ENCODE peak calls at places on chromosomes 16 and 17, in nine cellular contexts. One of them, this sample, is unnamed.

GRCh38 chr17:77117415-77117814 is 23.4 kb upstream of the SEC14L1 start:
- DNase-seq in activated CD8-positive, alpha-beta T cell treated with anti-CD3 and anti-CD28 coated beads, Interleukin-2, amount 10 ng/mL, durations not matched to agents 7 days and 5 days: no peak
- DNase-seq in CD8-positive, alpha-beta memory T cell: no peak
- DNase-seq in CD4-positive, alpha-beta memory T cell: no peak
- DNase-seq in cardiac muscle cell: no peak
- DNase-seq in hepatic stellate cell: no peak
- DNase-seq in nephron progenitor cell: no peak
- DNase-seq in stimulated activated naive CD8-positive, alpha-beta T cell treated with anti-CD3 and anti-CD28 coated beads, Interleukin-15, Interleukin-2, amounts not matched to agents 100 U/mL and 50 U/mL, for 24 hours: no peak
- DNase-seq in left cardiac atrium: no peak
- DNase-seq in this sample: no peak

GRCh38 chr16:21172650-21173049 is 14.2 kb downstream of the LDAF1 start:
- DNase-seq in cardiac muscle cell: no peak
- DNase-seq in stimulated activated naive CD8-positive, alpha-beta T cell treated with anti-CD3 and anti-CD28 coated beads, Interleukin-15, Interleukin-2, amounts not matched to agents 100 U/mL and 50 U/mL, for 24 hours: no peak
- DNase-seq in hepatic stellate cell: no peak
- DNase-seq in CD8-positive, alpha-beta memory T cell: no peak
- DNase-seq in activated CD8-positive, alpha-beta T cell treated with anti-CD3 and anti-CD28 coated beads, Interleukin-2, amount 10 ng/mL, durations not matched to agents 7 days and 5 days: no peak
- DNase-seq in left cardiac atrium: no peak
- DNase-seq in nephron progenitor cell: no peak
- DNase-seq in CD4-positive, alpha-beta memory T cell: no peak
- DNase-seq in this sample: no peak

GRCh38 chr17:79617740-79618382 is 7.0 kb upstream of the RBFOX3 start:
- DNase-seq in hepatic stellate cell: no peak
- DNase-seq in stimulated activated naive CD8-positive, alpha-beta T cell treated with anti-CD3 and anti-CD28 coated beads, Interleukin-15, Interleukin-2, amounts not matched to agents 100 U/mL and 50 U/mL, for 24 hours: no peak
- DNase-seq in CD8-positive, alpha-beta memory T cell: no peak
- DNase-seq in activated CD8-positive, alpha-beta T cell treated with anti-CD3 and anti-CD28 coated beads, Interleukin-2, amount 10 ng/mL, durations not matched to agents 7 days and 5 days: no peak
- DNase-seq in nephron progenitor cell: no peak
- DNase-seq in CD4-positive, alpha-beta memory T cell: no peak
- DNase-seq in left cardiac atrium: peak
- DNase-seq in cardiac muscle cell: no peak
- DNase-seq in this sample: no peak

GRCh38 chr17:79235808-79236207 is 161.2 kb downstream of the ENGASE start:
- DNase-seq in cardiac muscle cell: no peak
- DNase-seq in activated CD8-positive, alpha-beta T cell treated with anti-CD3 and anti-CD28 coated beads, Interleukin-2, amount 10 ng/mL, durations not matched to agents 7 days and 5 days: no peak
- DNase-seq in CD4-positive, alpha-beta memory T cell: no peak
- DNase-seq in left cardiac atrium: no peak
- DNase-seq in CD8-positive, alpha-beta memory T cell: no peak
- DNase-seq in stimulated activated naive CD8-positive, alpha-beta T cell treated with anti-CD3 and anti-CD28 coated beads, Interleukin-15, Interleukin-2, amounts not matched to agents 100 U/mL and 50 U/mL, for 24 hours: no peak
- DNase-seq in hepatic stellate cell: no peak
- DNase-seq in nephron progenitor cell: no peak
- DNase-seq in this sample: no peak

GRCh38 chr16:49603956-49604355 is 230.4 kb downstream of the C16orf78 start:
- DNase-seq in CD8-positive, alpha-beta memory T cell: no peak
- DNase-seq in stimulated activated naive CD8-positive, alpha-beta T cell treated with anti-CD3 and anti-CD28 coated beads, Interleukin-15, Interleukin-2, amounts not matched to agents 100 U/mL and 50 U/mL, for 24 hours: no peak
- DNase-seq in left cardiac atrium: no peak
- DNase-seq in CD4-positive, alpha-beta memory T cell: no peak
- DNase-seq in hepatic stellate cell: no peak
- DNase-seq in activated CD8-positive, alpha-beta T cell treated with anti-CD3 and anti-CD28 coated beads, Interleukin-2, amount 10 ng/mL, durations not matched to agents 7 days and 5 days: no peak
- DNase-seq in cardiac muscle cell: no peak
- DNase-seq in nephron progenitor cell: no peak
- DNase-seq in this sample: no peak

GRCh38 chr17:55335625-55336024 is 70.9 kb downstream of the HLF start:
- DNase-seq in left cardiac atrium: no peak
- DNase-seq in CD4-positive, alpha-beta memory T cell: no peak
- DNase-seq in activated CD8-positive, alpha-beta T cell treated with anti-CD3 and anti-CD28 coated beads, Interleukin-2, amount 10 ng/mL, durations not matched to agents 7 days and 5 days: no peak
- DNase-seq in nephron progenitor cell: no peak
- DNase-seq in stimulated activated naive CD8-positive, alpha-beta T cell treated with anti-CD3 and anti-CD28 coated beads, Interleukin-15, Interleukin-2, amounts not matched to agents 100 U/mL and 50 U/mL, for 24 hours: no peak
- DNase-seq in hepatic stellate cell: no peak
- DNase-seq in CD8-positive, alpha-beta memory T cell: no peak
- DNase-seq in cardiac muscle cell: no peak
- DNase-seq in this sample: no peak

GRCh38 chr17:28737770-28738679 is 5.8 kb upstream of the TRAF4 start:
- DNase-seq in left cardiac atrium: no peak
- DNase-seq in stimulated activated naive CD8-positive, alpha-beta T cell treated with anti-CD3 and anti-CD28 coated beads, Interleukin-15, Interleukin-2, amounts not matched to agents 100 U/mL and 50 U/mL, for 24 hours: peak
- DNase-seq in CD4-positive, alpha-beta memory T cell: no peak
- DNase-seq in CD8-positive, alpha-beta memory T cell: no peak
- DNase-seq in cardiac muscle cell: no peak
- DNase-seq in hepatic stellate cell: no peak
- DNase-seq in activated CD8-positive, alpha-beta T cell treated with anti-CD3 and anti-CD28 coated beads, Interleukin-2, amount 10 ng/mL, durations not matched to agents 7 days and 5 days: no peak
- DNase-seq in nephron progenitor cell: no peak
- DNase-seq in this sample: no peak

GRCh38 chr17:82117139-82118090 is 19.4 kb upstream of the FASN start:
- DNase-seq in activated CD8-positive, alpha-beta T cell treated with anti-CD3 and anti-CD28 coated beads, Interleukin-2, amount 10 ng/mL, durations not matched to agents 7 days and 5 days: no peak
- DNase-seq in stimulated activated naive CD8-positive, alpha-beta T cell treated with anti-CD3 and anti-CD28 coated beads, Interleukin-15, Interleukin-2, amounts not matched to agents 100 U/mL and 50 U/mL, for 24 hours: no peak
- DNase-seq in CD4-positive, alpha-beta memory T cell: no peak
- DNase-seq in CD8-positive, alpha-beta memory T cell: no peak
- DNase-seq in left cardiac atrium: no peak
- DNase-seq in cardiac muscle cell: no peak
- DNase-seq in nephron progenitor cell: no peak
- DNase-seq in hepatic stellate cell: no peak
- DNase-seq in this sample: no peak

GRCh38 chr16:29029168-29029994 is 44.5 kb downstream of the LAT start:
- DNase-seq in hepatic stellate cell: peak
- DNase-seq in activated CD8-positive, alpha-beta T cell treated with anti-CD3 and anti-CD28 coated beads, Interleukin-2, amount 10 ng/mL, durations not matched to agents 7 days and 5 days: peak
- DNase-seq in stimulated activated naive CD8-positive, alpha-beta T cell treated with anti-CD3 and anti-CD28 coated beads, Interleukin-15, Interleukin-2, amounts not matched to agents 100 U/mL and 50 U/mL, for 24 hours: peak
- DNase-seq in left cardiac atrium: peak
- DNase-seq in CD8-positive, alpha-beta memory T cell: peak
- DNase-seq in cardiac muscle cell: peak
- DNase-seq in nephron progenitor cell: peak
- DNase-seq in CD4-positive, alpha-beta memory T cell: no peak
- DNase-seq in this sample: no peak